ENCODE peak calls at places on chromosomes 11 and 22, in ten cellular contexts. O is CD4-positive, alpha-beta T cell; N is spleen; R is iPS DF 6.9; S is tibial artery; Z is body of pancreas; I is kidney; M is dorsolateral prefrontal cortex; J is IMR-90; K is RWPE1. A is an unnamed sample.
A peak's percentile ranks its signal among the peaks of the same experiment; 100 is the strongest.

GRCh38 chr11:55701429-55701828 is 39.4 kb downstream of the OR4C6 start:
- DNase-seq in O (no peak), N (no peak), R (no peak), S (no peak), Z (no peak), I (no peak), M (no peak), J (no peak), K (no peak), A (no peak)

GRCh38 chr11:45234306-45235006 is 51.7 kb downstream of the SYT13 start:
- DNase-seq in O (no peak), N (peak; percentile 69), R (no peak), S (peak; percentile 15), Z (no peak), I (no peak), M (no peak), J (no peak), K (no peak), A (no peak)

GRCh38 chr11:101269990-101270660 is 140.5 kb upstream of the PGR start:
- DNase-seq in O (no peak), N (no peak), R (no peak), S (no peak), Z (no peak), I (no peak), M (no peak), J (no peak), K (no peak), A (no peak)

GRCh38 chr11:65640483-65641207 is 2.7 kb downstream of the SIPA1 start:
- DNase-seq in O (peak; percentile 32), N (peak; percentile 97), R (no peak), S (peak; percentile 54), Z (peak; percentile 70), I (peak; percentile 85), M (no peak), J (no peak), K (no peak), A (peak; percentile 45)

GRCh38 chr11:114276077-114276476 is 20.1 kb upstream of the NNMT start:
- DNase-seq in O (no peak), N (no peak), R (no peak), S (no peak), Z (no peak), I (no peak), M (no peak), J (no peak), K (no peak), A (no peak)

GRCh38 chr11:30216534-30216933 is 14.3 kb upstream of the FSHB start:
- DNase-seq in O (no peak), N (no peak), R (no peak), S (no peak), Z (no peak), I (no peak), M (no peak), J (no peak), K (no peak), A (no peak)

GRCh38 chr11:26734706-26735105 is 12.8 kb upstream of the SLC5A12 start:
- DNase-seq in O (no peak), N (no peak), R (no peak), S (no peak), Z (no peak), I (no peak), M (no peak), J (no peak), K (no peak), A (no peak)

GRCh38 chr22:50518628-50519027 is 6.8 kb downstream of the SCO2 start:
- DNase-seq in O (no peak), N (no peak), R (no peak), S (no peak), Z (no peak), I (no peak), M (no peak), J (no peak), K (no peak), A (no peak)

GRCh38 chr11:68780829-68781228 is 29.5 kb upstream of the TESMIN start:
- DNase-seq in O (no peak), N (no peak), R (peak; percentile 37), S (no peak), Z (peak; percentile 58), I (no peak), M (no peak), J (no peak), K (no peak), A (no peak)

GRCh38 chr11:9180784-9181183 is 84.4 kb downstream of the DENND5A start:
- DNase-seq in O (no peak), N (no peak), R (no peak), S (no peak), Z (no peak), I (no peak), M (no peak), J (peak; percentile 72), K (no peak), A (no peak)

GRCh38 chr11:75678620-75679259 is 9.9 kb upstream of the MAP6 start:
- DNase-seq in O (no peak), N (no peak), R (no peak), S (no peak), Z (no peak), I (no peak), M (no peak), J (no peak), K (no peak), A (no peak)

GRCh38 chr22:42452916-42453315 is 20.7 kb upstream of the NFAM1 start:
- DNase-seq in O (no peak), N (no peak), R (no peak), S (no peak), Z (no peak), I (peak; percentile 58), M (no peak), J (no peak), K (no peak), A (no peak)

GRCh38 chr11:60915250-60915914 is 1.4 kb downstream of the TMEM109 start:
- DNase-seq in O (peak; percentile 67), N (peak; percentile 93), R (no peak), S (peak; percentile 72), Z (peak; percentile 68), I (peak; percentile 90), M (peak; percentile 58), J (peak; percentile 50), K (peak; percentile 82), A (peak; percentile 10)

GRCh38 chr22:39091136-39092081 is 5.6 kb upstream of the APOBEC3H start:
- DNase-seq in O (no peak), N (peak; percentile 74), R (no peak), S (no peak), Z (no peak), I (no peak), M (no peak), J (no peak), K (no peak), A (no peak)
- H3K27ac ChIP-seq in O (peak overlapping the region; percentile 85), N (peak overlapping the region; percentile 77), R (no peak overlapping the region), S (no peak overlapping the region), Z (no peak overlapping the region), I (no peak overlapping the region), M (no peak overlapping the region), J (no peak overlapping the region), K (peak overlapping the region; percentile 75), A (no peak overlapping the region)

GRCh38 chr22:40480996-40481395 is 110.6 kb downstream of the SGSM3 start:
- DNase-seq in O (no peak), N (no peak), R (no peak), S (no peak), Z (no peak), I (no peak), M (no peak), J (no peak), K (no peak), A (no peak)
- H3K27ac ChIP-seq in O (no peak overlapping the region), N (peak overlapping the region; percentile 3), R (no peak overlapping the region), S (no peak overlapping the region), Z (no peak overlapping the region), I (peak overlapping the region; percentile 6), M (no peak overlapping the region), J (no peak overlapping the region), K (peak overlapping the region; percentile 49), A (no peak overlapping the region)

DNA sequence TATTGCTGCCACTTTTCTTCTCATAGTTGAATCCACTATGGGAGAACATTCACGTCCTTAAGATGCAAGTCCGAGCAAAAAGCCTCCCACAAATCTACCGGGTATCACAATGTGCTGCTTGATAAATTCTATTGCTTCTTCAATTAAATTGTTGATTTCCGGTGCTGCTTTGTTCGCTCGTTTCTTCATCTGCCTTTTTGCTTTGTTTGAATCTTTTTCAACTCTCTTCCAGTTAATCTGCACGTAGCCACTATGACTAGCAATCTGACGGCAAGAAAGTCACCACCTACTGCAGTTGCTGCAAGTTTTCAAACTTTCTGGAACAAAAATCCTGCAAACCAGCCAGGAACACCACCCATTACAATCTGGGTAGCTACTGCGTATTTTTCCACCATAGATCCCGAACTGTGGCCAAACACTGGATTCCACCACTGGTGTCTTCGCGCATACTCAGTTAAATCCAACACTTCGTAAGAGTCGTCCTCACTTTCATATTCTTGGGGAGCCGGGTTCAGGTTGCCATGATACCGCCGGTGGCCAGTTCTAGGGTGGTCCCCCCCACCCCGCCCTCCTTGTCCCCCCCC is 59.1 kb downstream of the CLMP start:
- DNase-seq in O (no peak), N (no peak), R (no peak), S (no peak), Z (no peak), I (no peak), M (no peak), J (no peak), K (no peak), A (no peak)
- H3K27ac ChIP-seq in O (no peak overlapping the region), N (no peak overlapping the region), R (no peak overlapping the region), S (no peak overlapping the region), Z (no peak overlapping the region), I (no peak overlapping the region), M (no peak overlapping the region), J (no peak overlapping the region), K (no peak overlapping the region), A (no peak overlapping the region)

GRCh38 chr11:73760066-73760679 is 701 bp downstream of the RAB6A start:
- DNase-seq in O (no peak), N (no peak), R (no peak), S (peak; percentile 54), Z (peak; percentile 39), I (peak; percentile 87), M (peak; percentile 33), J (peak; percentile 11), K (peak; percentile 32), A (no peak)

GRCh38 chr11:73759520-73760065 is 1.3 kb downstream of the RAB6A start:
- DNase-seq in O (no peak), N (no peak), R (no peak), S (no peak), Z (no peak), I (no peak), M (no peak), J (peak; percentile 23), K (peak; percentile 5), A (no peak)

GRCh38 chr11:73760680-73761402 is at the start of gene RAB6A:
- DNase-seq in O (peak; percentile 99), N (peak; percentile 100), R (peak; percentile 98), S (peak; percentile 100), Z (peak; percentile 100), I (peak; percentile 100), M (peak; percentile 100), J (peak; percentile 100), K (peak; percentile 97), A (peak; percentile 98)

GRCh38 chr11:73762732-73763131 is 1.9 kb upstream of the RAB6A start:
- DNase-seq in O (no peak), N (no peak), R (no peak), S (no peak), Z (no peak), I (no peak), M (no peak), J (no peak), K (no peak), A (no peak)

DNA sequence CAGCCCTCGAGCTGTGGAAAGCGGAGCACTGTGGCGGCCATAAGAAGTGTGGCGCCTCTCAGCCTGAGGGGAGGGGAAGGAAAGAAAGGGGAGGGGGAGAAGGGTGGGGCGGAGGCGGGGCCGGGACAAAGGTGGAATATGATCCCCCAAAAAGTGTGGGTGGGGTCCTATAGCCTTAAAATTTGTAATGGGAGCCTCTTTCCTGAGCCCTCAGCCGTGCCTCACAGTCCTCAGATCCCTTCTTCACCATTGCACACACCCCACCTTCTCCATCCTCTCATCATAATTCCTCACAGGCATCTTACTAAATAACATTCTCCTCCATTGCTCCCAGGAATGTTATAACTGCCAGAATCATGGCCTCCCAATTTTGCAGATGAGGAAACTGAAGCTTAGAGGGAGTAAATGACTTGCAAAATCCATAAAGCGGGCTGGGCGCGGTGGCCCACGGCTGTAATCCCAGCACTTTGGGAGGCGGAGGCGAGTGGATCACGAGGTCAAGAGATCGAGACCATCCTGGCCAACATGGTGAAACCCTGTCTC is 600 bp upstream of the RAB6A start:
- DNase-seq in O (no peak), N (peak; percentile 83), R (no peak), S (no peak), Z (no peak), I (no peak), M (no peak), J (no peak), K (no peak), A (no peak)
- H3K27ac ChIP-seq in O (peak overlapping the region; percentile 84), N (peak overlapping the region; percentile 97), R (no peak overlapping the region), S (peak overlapping the region; percentile 97), Z (peak overlapping the region; percentile 98), I (peak overlapping the region; percentile 52), M (peak overlapping the region; percentile 98), J (peak overlapping the region; percentile 34), K (peak overlapping the region; percentile 96), A (peak overlapping the region; percentile 92)

A was measured in substantia nigra.